ENCODE peak calls at places on chromosomes 3 and 15, in four cellular contexts. I, N, B and Z are unnamed samples.

GRCh38 chr15:90930861-90931629 is 1.3 kb downstream of the HDDC3 start:
- DNase-seq in I (no peak), N (peak; percentile 17), B (no peak), Z (peak; percentile 5)

GRCh38 chr3:113676252-113676651 is 20.2 kb downstream of the USF3 start:
- DNase-seq in I (no peak), N (no peak), B (no peak), Z (no peak)

GRCh38 chr3:107911337-107912000 is 179.4 kb downstream of the CD47 start:
- DNase-seq in I (no peak), N (peak; percentile 9), B (peak; percentile 57), Z (peak; percentile 61)

GRCh38 chr3:149512073-149512782 is 37.7 kb downstream of the TM4SF4 start:
- DNase-seq in I (peak; percentile 79), N (peak; percentile 70), B (peak; percentile 70), Z (peak; percentile 67)

GRCh38 chr3:121592856-121593702 is at the start of gene FBXO40:
- DNase-seq in I (peak; percentile 98), N (no peak), B (peak; percentile 63), Z (no peak)

GRCh38 chr15:51661072-51661471 is 20.2 kb upstream of the SCG3 start:
- DNase-seq in I (no peak), N (no peak), B (no peak), Z (no peak)

GRCh38 chr15:67915374-67916050 is 75.7 kb upstream of the RNU6-1 start:
- DNase-seq in I (no peak), N (no peak), B (no peak), Z (no peak)

GRCh38 chr3:45210308-45211038 is 15.6 kb downstream of the TMEM158 start:
- DNase-seq in I (peak; percentile 90), N (peak; percentile 62), B (peak; percentile 92), Z (peak; percentile 79)

GRCh38 chr15:38623744-38624143 is 59.1 kb upstream of the RASGRP1 start:
- DNase-seq in I (no peak), N (no peak), B (no peak), Z (no peak)

DNA sequence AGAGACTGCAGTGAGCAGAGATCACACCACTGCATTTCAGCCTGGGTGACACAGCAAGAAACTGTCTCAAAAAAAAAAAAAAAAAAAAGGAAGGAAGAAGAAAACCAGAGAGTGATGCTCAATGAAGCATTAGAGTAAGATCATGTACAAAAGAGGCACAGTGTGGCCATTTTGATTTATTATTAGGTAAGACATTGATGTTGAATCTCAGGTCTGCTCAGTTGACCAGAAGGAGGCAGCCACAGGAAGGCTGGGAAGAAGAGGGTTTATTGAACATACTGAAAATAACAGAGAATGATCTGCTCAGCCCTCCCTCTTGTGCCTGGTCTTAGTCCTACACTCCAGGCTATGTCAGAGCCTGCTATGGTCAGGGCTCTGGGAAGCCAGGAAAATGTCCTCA is 15.6 kb downstream of the LRRK1 start:
- DNase-seq in I (no peak), N (no peak), B (no peak), Z (no peak)
- TF ChIP-seq CTCF in I (peak; percentile 30), N (no peak), B (no peak), Z (no peak)

GRCh38 chr3:62405117-62405516 is 31.8 kb upstream of the FEZF2 start:
- DNase-seq in I (no peak), N (no peak), B (no peak), Z (no peak)

GRCh38 chr3:62406945-62407344 is 33.6 kb upstream of the FEZF2 start:
- DNase-seq in I (no peak), N (no peak), B (no peak), Z (no peak)

DNA sequence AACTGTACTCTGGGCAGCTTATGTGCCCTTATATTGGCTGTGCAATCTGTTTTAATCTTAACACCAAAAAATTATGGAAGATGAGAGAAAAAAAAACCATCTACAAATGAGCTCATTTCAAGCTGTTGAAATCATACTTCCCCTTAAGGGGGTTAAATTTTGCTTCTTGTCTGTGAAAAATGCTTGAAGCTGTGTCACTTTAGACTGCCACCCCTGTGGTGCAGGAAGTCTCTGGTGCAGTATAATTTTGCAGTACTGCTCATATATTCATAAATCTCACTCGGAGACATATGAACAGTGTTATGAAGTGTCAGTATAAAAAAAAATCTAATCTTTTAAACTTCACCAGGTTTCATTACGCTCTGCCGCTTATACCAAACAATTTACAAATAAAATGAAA is 30.4 kb upstream of the FEZF2 start:
- DNase-seq in I (no peak), N (no peak), B (no peak), Z (no peak)
- TF ChIP-seq CTCF in I (no peak), N (no peak), B (no peak), Z (no peak)

DNA sequence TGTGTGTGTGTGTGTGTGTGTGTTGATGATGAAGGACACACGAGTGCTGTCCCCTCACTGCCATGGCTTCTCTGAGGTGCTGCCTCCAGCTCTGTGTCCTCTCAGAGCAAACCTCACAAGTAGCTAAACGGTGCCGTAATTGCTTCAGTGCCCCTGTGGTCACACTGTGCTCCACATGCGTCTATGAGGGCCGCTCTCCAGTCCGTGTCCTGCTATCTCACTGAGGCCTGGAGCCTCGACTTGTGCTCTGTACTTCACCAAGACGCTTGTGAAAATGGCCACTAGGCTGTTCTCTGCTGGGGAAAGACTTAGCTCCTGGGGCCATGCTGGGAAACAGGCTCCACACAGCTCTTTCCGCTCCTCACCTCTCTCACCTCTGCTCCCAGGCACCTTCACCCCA is 65.4 kb upstream of the CGNL1 start:
- DNase-seq in I (no peak), N (no peak), B (no peak), Z (no peak)
- TF ChIP-seq CTCF in I (no peak), N (no peak), B (no peak), Z (no peak)

GRCh38 chr3:79491029-79491634 is 276.7 kb downstream of the ROBO1 start:
- DNase-seq in I (no peak), N (no peak), B (no peak), Z (no peak)

GRCh38 chr3:79488407-79488806 is 279.4 kb downstream of the ROBO1 start:
- DNase-seq in I (no peak), N (no peak), B (no peak), Z (no peak)

DNA sequence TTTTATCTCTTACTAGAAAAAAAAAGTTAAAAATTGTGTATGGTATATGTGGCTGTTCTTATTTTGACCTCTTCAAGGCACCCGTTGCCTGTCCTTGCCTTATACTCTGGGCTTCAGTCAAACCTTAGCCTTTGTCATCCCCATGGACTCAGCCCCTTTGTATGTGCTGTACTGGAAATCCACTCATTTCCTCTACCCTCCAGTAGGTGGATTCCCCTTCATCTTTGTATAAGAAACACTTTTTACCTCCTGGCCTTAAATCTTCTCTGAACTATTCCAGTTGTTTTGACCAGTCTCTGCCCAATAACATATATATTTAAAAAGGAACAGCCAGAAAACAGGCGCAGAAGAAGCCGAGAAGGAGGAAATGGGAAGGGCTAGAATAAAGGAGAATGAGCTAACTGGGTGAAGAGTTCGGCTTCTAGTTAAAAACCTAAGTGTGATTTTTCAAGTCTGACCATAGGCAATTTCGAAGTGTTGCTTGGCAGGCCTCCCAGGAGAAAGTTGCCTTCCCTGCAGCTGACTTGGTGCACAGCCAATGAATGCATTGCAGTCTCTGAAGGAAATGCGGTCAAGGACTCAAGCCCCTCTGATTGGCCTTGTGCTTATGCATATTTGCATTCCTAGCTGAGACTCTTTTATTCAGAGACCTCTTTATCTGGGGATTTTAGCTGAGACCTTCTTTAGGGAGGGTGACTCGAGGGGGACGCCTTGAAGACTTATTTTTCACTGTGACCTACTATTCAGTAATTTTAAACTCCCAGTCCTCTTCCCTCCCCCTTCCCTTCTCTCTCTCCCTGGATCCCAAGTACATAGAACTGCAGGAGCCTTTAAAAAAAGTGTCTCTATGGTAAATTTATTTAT is 277.4 kb downstream of the ROBO1 start:
- DNase-seq in I (peak; percentile 37), N (no peak), B (peak; percentile 34), Z (peak; percentile 39)
- TF ChIP-seq CTCF in I (peak; percentile 40), N (no peak), B (no peak), Z (no peak)

GRCh38 chr3:97821810-97822775 is at the start of gene CRYBG3:
- DNase-seq in I (peak; percentile 77), N (peak; percentile 88), B (peak; percentile 88), Z (peak; percentile 78)
- TF ChIP-seq CTCF in I (peak; percentile 46), N (peak; percentile 22), B (peak; percentile 15), Z (no peak)